ENCODE peak calls at places on chromosomes 6 and 20, in nine cellular contexts. P is CD8-positive, alpha-beta memory T cell; U is transverse colon; C is heart left ventricle; F is effector memory CD4-positive, alpha-beta T cell; J is lung; D is upper lobe of right lung; V is neuronal stem cell; Q is fibroblast of lung. S is an unnamed sample. For H3K4me1, the result is how much of the 10 kb centered on the place peaks cover.

GRCh38 chr20:1177680-1178079 is 7.1 kb downstream of the TMEM74B start:
- DNase-seq in P (no peak), U (no peak), C (no peak), F (no peak), J (no peak), D (no peak), V (no peak), Q (no peak), S (no peak)

GRCh38 chr6:55496201-55496600 is 82.8 kb downstream of the HMGCLL1 start:
- DNase-seq in P (no peak), U (no peak), C (no peak), F (no peak), J (no peak), D (no peak), V (no peak), Q (no peak), S (no peak)

GRCh38 chr6:167647333-167647732 is 179.4 kb upstream of the AFDN start:
- DNase-seq in P (no peak), U (no peak), C (no peak), F (no peak), J (no peak), D (no peak), V (no peak), Q (peak), S (no peak)

GRCh38 chr6:50277774-50278173 is 228.0 kb upstream of the DEFB112 start:
- DNase-seq in P (no peak), U (no peak), C (no peak), F (no peak), J (no peak), D (no peak), V (no peak), Q (no peak), S (no peak)

GRCh38 chr6:157366648-157367047 is 14.3 kb upstream of the ZDHHC14 start:
- DNase-seq in P (no peak), U (no peak), C (no peak), F (no peak), J (no peak), D (no peak), V (no peak), Q (no peak), S (no peak)

GRCh38 chr6:118709859-118710350 is 58.5 kb upstream of the CEP85L start:
- DNase-seq in P (peak), U (peak), C (no peak), F (peak), J (peak), D (no peak), V (no peak), Q (peak), S (peak)

GRCh38 chr6:3624268-3625136 is 127.0 kb downstream of the PXDC1 start:
- DNase-seq in P (no peak), U (no peak), C (no peak), F (no peak), J (no peak), D (no peak), V (no peak), Q (no peak), S (no peak)

GRCh38 chr6:161080263-161080970 is 88.8 kb downstream of the MAP3K4 start:
- DNase-seq in P (no peak), U (no peak), C (no peak), F (no peak), J (no peak), D (no peak), V (no peak), Q (no peak), S (no peak)

GRCh38 chr20:602357-602970 is 7.6 kb downstream of the TCF15 start:
- DNase-seq in P (no peak), U (no peak), C (peak), F (no peak), J (no peak), D (no peak), V (no peak), Q (no peak), S (no peak)

GRCh38 chr20:23097636-23098580 is 11.8 kb upstream of the CD93 start:
- DNase-seq in P (no peak), U (no peak), C (no peak), F (no peak), J (no peak), D (no peak), V (no peak), Q (no peak), S (no peak)

GRCh38 chr20:22438926-22439325 is 145.4 kb downstream of the FOXA2 start:
- DNase-seq in P (no peak), U (no peak), C (no peak), F (no peak), J (no peak), D (no peak), V (no peak), Q (no peak), S (no peak)

GRCh38 chr6:43838276-43839036 is 68.4 kb downstream of the VEGFA start:
- DNase-seq in P (no peak), U (peak), C (peak), F (no peak), J (peak), D (no peak), V (no peak), Q (peak), S (no peak)

GRCh38 chr6:30884521-30885480 is 482 bp downstream of the DDR1 start:
- DNase-seq in P (peak), U (peak), C (peak), F (no peak), J (peak), D (peak), V (peak), Q (peak), S (peak)

GRCh38 chr6:31471711-31472110 is 26.2 kb upstream of the MICB start:
- DNase-seq in P (no peak), U (no peak), C (no peak), F (no peak), J (no peak), D (no peak), V (no peak), Q (no peak), S (no peak)

GRCh38 chr20:17655286-17655651 is 26.8 kb downstream of the RRBP1 start:
- DNase-seq in P (no peak), U (no peak), C (no peak), F (no peak), J (no peak), D (peak), V (no peak), Q (peak), S (no peak)

GRCh38 chr6:1558388-1558787 is 51.3 kb upstream of the FOXC1 start:
- DNase-seq in P (no peak), U (no peak), C (no peak), F (no peak), J (no peak), D (no peak), V (no peak), Q (no peak), S (no peak)

GRCh38 chr20:3919352-3919751 is 30.2 kb downstream of the PANK2 start:
- DNase-seq in P (no peak), U (no peak), C (no peak), F (no peak), J (no peak), D (no peak), V (no peak), Q (peak), S (no peak)

GRCh38 chr20:62355527-62356142 is 11.5 kb downstream of the LAMA5 start:
- DNase-seq in P (no peak), U (no peak), C (peak), F (no peak), J (no peak), D (no peak), V (no peak), Q (peak), S (no peak)

GRCh38 chr20:38222231-38222922 is 38.2 kb downstream of the KIAA1755 start:
- DNase-seq in P (peak), U (peak), C (peak), F (peak), J (peak), D (peak), V (peak), Q (peak), S (peak)

GRCh38 chr20:15734054-15734453 is 839.2 kb downstream of the KIF16B start:
- DNase-seq in P (no peak), U (no peak), C (no peak), F (no peak), J (no peak), D (no peak), V (no peak), Q (no peak), S (no peak)

GRCh38 chr6:107713214-107713962 is 110.7 kb downstream of the SCML4 start:
- DNase-seq in P (no peak), U (no peak), C (no peak), F (no peak), J (no peak), D (no peak), V (no peak), Q (no peak), S (no peak)

GRCh38 chr6:88670369-88670768 is 293.0 kb downstream of the RNGTT start:
- DNase-seq in P (no peak), U (no peak), C (no peak), F (no peak), J (no peak), D (no peak), V (no peak), Q (no peak), S (no peak)

GRCh38 chr6:72140795-72141194 is 254.4 kb downstream of the RIMS1 start:
- DNase-seq in P (no peak), U (no peak), C (no peak), F (no peak), J (no peak), D (no peak), V (no peak), Q (no peak), S (no peak)

GRCh38 chr20:14445310-14445709 is 107.9 kb upstream of the FLRT3 start:
- DNase-seq in P (no peak), U (no peak), C (no peak), F (no peak), J (no peak), D (no peak), V (no peak), Q (peak), S (no peak)

DNA sequence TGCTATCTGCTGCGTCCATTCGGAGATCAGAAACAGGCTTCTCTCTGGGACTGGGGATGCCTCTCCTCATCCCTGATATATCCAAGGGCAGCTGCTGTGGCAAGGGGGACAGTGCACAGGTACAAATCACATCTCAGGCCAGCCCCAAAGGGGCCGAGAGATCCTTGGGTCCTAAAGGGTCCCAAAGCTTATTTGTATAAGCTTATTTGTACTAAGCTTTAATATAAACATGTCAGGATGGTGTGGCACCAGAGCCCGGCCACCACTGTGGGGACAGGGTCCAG is 45.3 kb downstream of the FGD2 start:
- DNase-seq in P (no peak), U (no peak), C (no peak), F (no peak), J (no peak), D (no peak), V (no peak), Q (no peak), S (no peak)
- H3K4me3 ChIP-seq in P (peak), U (no peak), C (no peak), F (peak), J (no peak), D (no peak), V (no peak), Q (no peak), S (peak)

DNA sequence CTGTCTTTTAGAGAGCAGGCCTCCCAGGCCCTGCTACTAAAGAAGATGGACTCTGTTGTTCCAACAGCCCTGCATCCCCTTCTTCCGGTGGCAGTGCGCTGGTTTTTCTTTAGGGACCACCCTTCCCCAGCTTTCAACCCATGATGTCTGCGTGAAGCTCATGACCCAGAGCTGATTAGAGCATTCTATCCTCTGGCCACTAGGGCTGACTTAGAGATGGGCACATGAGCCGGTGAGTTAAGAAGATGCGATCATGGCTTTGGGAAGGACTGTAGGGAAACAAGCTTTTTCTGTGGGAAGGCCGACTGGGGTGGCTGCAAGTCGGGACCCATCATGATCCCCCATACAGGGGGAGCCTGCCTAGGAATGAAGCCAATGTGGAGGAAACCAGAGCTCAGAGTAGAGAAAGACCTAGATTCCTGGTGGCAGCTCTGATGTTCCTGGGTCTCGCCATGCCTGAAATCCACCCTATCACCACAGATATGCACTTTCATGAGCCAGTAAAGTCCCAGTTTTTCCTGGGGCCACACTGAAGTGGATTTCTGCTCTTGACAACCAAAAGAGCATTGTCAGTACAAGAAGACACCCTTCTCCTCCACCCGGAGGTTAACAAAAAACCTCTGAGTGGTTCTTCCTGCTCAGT is 29.1 kb upstream of the STX16 start:
- DNase-seq in P (no peak), U (no peak), C (no peak), F (no peak), J (no peak), D (no peak), V (no peak), Q (no peak), S (no peak)
- H3K4me1 ChIP-seq in P (under half), U (under half), C (under half), F (under half), J (under half), D (under half), V (under half), Q (under half), S (under half)

GRCh38 chr6:143060354-143060805 is 309 bp upstream of the AIG1 start:
- DNase-seq in P (peak), U (peak), C (peak), F (peak), J (peak), D (peak), V (peak), Q (peak), S (peak)
- H3K27ac ChIP-seq in P (peak), U (peak), C (peak), F (peak), J (peak), D (peak), V (peak), Q (peak), S (peak)

DNA sequence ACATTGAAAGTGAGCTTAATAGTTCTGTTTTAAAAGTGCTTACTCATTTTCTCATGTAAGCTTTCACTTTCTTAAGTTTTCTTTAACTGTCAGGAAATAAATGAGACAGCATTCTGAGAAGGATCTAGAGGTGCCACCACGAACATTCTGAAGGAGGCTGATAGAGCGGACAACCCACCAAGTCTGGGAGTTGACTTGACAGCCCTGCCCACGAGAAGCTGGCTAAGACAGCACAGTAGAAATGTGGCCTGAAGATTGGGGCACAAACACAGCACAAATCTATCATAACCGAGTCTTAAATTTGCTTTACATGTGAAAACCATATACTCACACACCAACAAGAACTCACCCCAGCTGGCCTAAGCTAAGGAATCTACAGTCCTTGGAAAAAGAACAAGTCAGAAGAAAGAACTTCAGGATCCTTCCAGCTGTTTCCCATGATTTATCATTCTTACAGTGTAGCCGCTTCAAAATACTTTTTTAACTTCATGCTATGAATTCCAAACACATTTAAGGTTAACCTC is 144.2 kb upstream of the TNFAIP3 start:
- DNase-seq in P (no peak), U (no peak), C (no peak), F (no peak), J (no peak), D (no peak), V (no peak), Q (peak), S (no peak)
- H3K4me3 ChIP-seq in P (no peak), U (no peak), C (no peak), F (no peak), J (no peak), D (no peak), V (no peak), Q (no peak), S (no peak)

DNA sequence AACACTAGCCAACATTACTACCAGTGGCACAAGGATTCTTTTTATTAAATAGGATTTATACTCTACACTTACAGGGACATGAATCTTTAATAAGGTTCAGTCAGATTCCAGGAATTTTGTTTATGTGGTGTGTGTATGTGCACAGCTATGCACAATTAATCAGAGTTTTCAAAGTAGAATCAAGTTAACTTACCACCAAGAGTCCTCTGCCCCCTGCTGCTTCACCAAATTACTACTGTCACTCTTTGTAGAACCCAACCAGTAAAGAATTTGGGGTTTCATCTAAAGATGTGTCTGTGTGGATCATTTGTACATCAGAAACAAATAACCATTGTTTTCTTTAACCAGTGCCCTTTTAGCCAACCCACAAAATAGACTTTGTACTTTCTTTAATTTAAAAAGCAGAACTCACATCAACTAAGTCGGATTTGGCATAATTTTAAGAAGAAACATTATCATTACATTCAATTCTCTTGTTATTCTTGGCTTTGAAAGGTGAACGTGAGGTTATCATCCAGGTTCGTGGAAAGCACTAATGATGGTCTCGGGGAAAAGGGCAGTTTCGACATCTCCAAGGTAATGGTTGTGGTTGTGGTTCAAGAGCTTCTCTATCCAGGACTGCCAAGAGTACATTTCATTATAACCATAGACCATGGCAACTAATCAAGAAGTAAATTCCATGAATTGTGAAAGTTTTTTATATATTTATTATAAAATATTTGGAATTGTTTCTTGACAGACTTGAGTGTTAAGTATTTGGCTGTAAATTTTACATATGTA is 514.3 kb upstream of the ID4 start:
- DNase-seq in P (no peak), U (no peak), C (no peak), F (no peak), J (no peak), D (no peak), V (no peak), Q (peak), S (no peak)
- H3K4me1 ChIP-seq in P (under half), U (under half), C (under half), F (under half), J (under half), D (under half), V (under half), Q (under half), S (under half)

DNA sequence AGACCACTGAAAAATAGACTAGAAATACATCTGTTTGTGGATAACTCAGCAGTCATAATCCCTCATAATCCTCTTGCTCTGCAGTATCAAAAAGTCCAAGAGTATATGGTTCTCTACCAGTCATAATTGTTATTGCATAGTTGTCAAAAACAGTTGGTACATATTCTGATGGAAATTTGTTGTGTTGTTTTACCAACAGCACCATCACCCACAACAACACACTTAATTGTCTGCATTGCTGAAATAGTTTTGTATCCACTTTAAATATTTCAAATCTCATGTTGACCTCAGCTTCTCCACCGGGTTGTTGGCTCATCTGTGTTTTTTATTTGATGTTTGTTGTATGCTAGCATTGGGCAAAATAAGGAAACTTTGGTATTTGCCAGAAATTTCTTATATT is 39.4 kb downstream of the ITCH start:
- DNase-seq in P (no peak), U (no peak), C (no peak), F (no peak), J (no peak), D (no peak), V (no peak), Q (peak), S (no peak)
- H3K27ac ChIP-seq in P (no peak), U (no peak), C (no peak), F (no peak), J (no peak), D (no peak), V (no peak), Q (no peak), S (no peak)

GRCh38 chr6:159100011-159100788 is 55.4 kb upstream of the TAGAP start:
- DNase-seq in P (no peak), U (no peak), C (no peak), F (no peak), J (no peak), D (no peak), V (no peak), Q (no peak), S (no peak)
- H3K4me3 ChIP-seq in P (no peak), U (no peak), C (no peak), F (no peak), J (no peak), D (no peak), V (no peak), Q (no peak), S (no peak)

GRCh38 chr20:63860325-63861051 is 810 bp upstream of the ABHD16B start:
- DNase-seq in P (no peak), U (no peak), C (no peak), F (no peak), J (no peak), D (no peak), V (no peak), Q (no peak), S (no peak)
- H3K4me1 ChIP-seq in P (under half), U (under half), C (half or more), F (under half), J (under half), D (under half), V (under half), Q (under half), S (under half)

GRCh38 chr6:40789143-40789764 is 202.1 kb upstream of the LRFN2 start:
- DNase-seq in P (no peak), U (no peak), C (no peak), F (peak), J (no peak), D (no peak), V (no peak), Q (no peak), S (peak)
- H3K27ac ChIP-seq in P (no peak), U (no peak), C (no peak), F (no peak), J (no peak), D (no peak), V (no peak), Q (no peak), S (no peak)

DNA sequence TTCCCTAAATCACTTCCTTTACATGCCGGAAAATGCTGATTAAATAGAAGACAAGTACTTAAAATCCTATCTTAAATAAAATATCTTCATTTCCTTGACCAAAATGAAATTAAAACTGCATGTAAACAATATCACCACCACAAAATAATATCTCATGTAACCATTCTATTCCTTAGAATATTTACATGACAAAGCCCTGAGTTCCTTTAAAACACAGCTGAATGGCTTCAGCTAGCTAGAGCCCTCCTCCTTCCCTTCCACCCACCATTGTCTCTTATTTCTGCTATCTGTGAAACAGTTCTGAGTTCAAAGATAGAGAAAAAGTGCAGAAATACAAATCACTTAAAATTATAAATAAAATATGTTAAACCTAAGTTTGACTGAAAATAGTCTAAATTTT is 103.1 kb downstream of the HIVEP2 start:
- DNase-seq in P (no peak), U (no peak), C (no peak), F (no peak), J (no peak), D (no peak), V (no peak), Q (no peak), S (peak)
- H3K4me3 ChIP-seq in P (peak), U (no peak), C (no peak), F (peak), J (no peak), D (peak), V (no peak), Q (no peak), S (peak)

S was measured in CD4-positive, CD25-positive, alpha-beta regulatory T cell.